ENCODE peak calls at places on chromosomes 11 and 22, in four cellular contexts. M, N, K and I are unnamed samples.

GRCh38 chr22:49899530-49899929 is 18.7 kb downstream of the ALG12 start:
- DNase-seq in M (no peak), N (no peak), K (no peak), I (no peak)

GRCh38 chr22:23533328-23533762 is 46.7 kb downstream of the IGLL1 start:
- DNase-seq in M (peak; percentile 19), N (no peak), K (peak; percentile 67), I (no peak)

GRCh38 chr11:313787-314547 is at the start of gene IFITM1:
- DNase-seq in M (peak; percentile 68), N (no peak), K (no peak), I (no peak)

GRCh38 chr11:117334896-117335295 is 7.2 kb downstream of the CEP164 start:
- DNase-seq in M (no peak), N (no peak), K (no peak), I (no peak)

GRCh38 chr22:26086359-26086758 is 82.9 kb upstream of the SEZ6L start:
- DNase-seq in M (no peak), N (no peak), K (no peak), I (no peak)

GRCh38 chr11:28743101-28743550 is 634.9 kb downstream of the METTL15 start:
- DNase-seq in M (peak; percentile 31), N (no peak), K (no peak), I (no peak)

GRCh38 chr22:28570697-28571373 is 108.8 kb downstream of the TTC28 start:
- DNase-seq in M (no peak), N (no peak), K (no peak), I (no peak)

GRCh38 chr11:112019066-112019465 is 6.1 kb upstream of the DLAT start:
- DNase-seq in M (no peak), N (no peak), K (no peak), I (no peak)

GRCh38 chr11:104700609-104701008 is 197.7 kb downstream of the CASP12 start:
- DNase-seq in M (peak; percentile 97), N (no peak), K (no peak), I (no peak)

GRCh38 chr11:9150501-9150900 is 59.1 kb upstream of the SCUBE2 start:
- DNase-seq in M (peak; percentile 75), N (no peak), K (no peak), I (no peak)

GRCh38 chr11:61890536-61891330 is 612 bp downstream of the FADS3 start:
- DNase-seq in M (peak; percentile 80), N (peak; percentile 82), K (no peak), I (no peak)

GRCh38 chr22:50072167-50072555 is 13.1 kb downstream of the MLC1 start:
- DNase-seq in M (no peak), N (no peak), K (no peak), I (no peak)

GRCh38 chr11:58866788-58867187 is 22.3 kb upstream of the GLYATL2 start:
- DNase-seq in M (peak; percentile 4), N (no peak), K (no peak), I (no peak)

GRCh38 chr11:41456288-41456687 is 3.2 kb downstream of the LRRC4C start:
- DNase-seq in M (no peak), N (no peak), K (no peak), I (no peak)

GRCh38 chr11:2584812-2585565 is 114.8 kb downstream of the KCNQ1OT1 start:
- DNase-seq in M (no peak), N (no peak), K (no peak), I (peak; percentile 12)

GRCh38 chr11:77107950-77108349 is 5.3 kb downstream of the OMP start:
- DNase-seq in M (peak; percentile 94), N (peak; percentile 55), K (no peak), I (peak; percentile 37)

GRCh38 chr11:43410394-43410793 is 51.7 kb downstream of the TTC17 start:
- DNase-seq in M (no peak), N (no peak), K (no peak), I (no peak)

GRCh38 chr11:127199306-127199801 is 198.8 kb upstream of the KIRREL3 start:
- DNase-seq in M (no peak), N (no peak), K (no peak), I (no peak)

GRCh38 chr22:32204856-32205722 is at the start of gene RFPL2:
- DNase-seq in M (peak; percentile 27), N (no peak), K (no peak), I (peak; percentile 60)

GRCh38 chr11:99773646-99774045 is 752.9 kb downstream of the CNTN5 start:
- DNase-seq in M (peak; percentile 3), N (no peak), K (no peak), I (no peak)

GRCh38 chr22:48702573-48703264 is 1125.0 kb downstream of the BRD1 start:
- DNase-seq in M (no peak), N (no peak), K (no peak), I (peak; percentile 79)

GRCh38 chr11:93718057-93718563 is 23.2 kb downstream of the TAF1D start:
- DNase-seq in M (no peak), N (no peak), K (no peak), I (no peak)

GRCh38 chr11:643849-644738 is 7.0 kb downstream of the DRD4 start:
- DNase-seq in M (no peak), N (no peak), K (no peak), I (no peak)

GRCh38 chr11:122592641-122593040 is 62.9 kb upstream of the UBASH3B start:
- DNase-seq in M (no peak), N (no peak), K (no peak), I (no peak)

DNA sequence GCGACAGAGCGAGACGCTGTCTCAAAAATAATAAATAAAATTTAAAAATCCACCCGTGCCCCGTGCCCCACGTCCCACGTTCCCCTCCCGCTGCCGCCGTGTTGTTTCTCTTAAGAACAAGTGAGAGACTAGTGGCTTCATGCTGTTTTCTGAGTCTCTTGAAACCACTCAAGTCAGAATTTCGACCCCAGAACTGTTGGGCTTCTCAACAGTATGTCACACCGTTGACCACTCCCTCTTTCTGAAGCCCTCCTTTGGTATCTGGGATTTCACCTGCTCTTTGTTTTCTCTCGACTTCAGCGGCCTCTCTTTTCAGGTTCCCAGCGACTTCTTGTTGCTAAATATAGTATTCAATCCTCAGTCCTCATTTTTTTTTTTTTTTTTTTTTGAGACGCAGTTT is 974 bp downstream of the PPIL2 start:
- DNase-seq in M (no peak), N (no peak), K (no peak), I (no peak)
- H3K27ac ChIP-seq in M (peak overlapping the region; percentile 71), N (no peak overlapping the region), K (no peak overlapping the region), I (peak overlapping the region; percentile 94)

DNA sequence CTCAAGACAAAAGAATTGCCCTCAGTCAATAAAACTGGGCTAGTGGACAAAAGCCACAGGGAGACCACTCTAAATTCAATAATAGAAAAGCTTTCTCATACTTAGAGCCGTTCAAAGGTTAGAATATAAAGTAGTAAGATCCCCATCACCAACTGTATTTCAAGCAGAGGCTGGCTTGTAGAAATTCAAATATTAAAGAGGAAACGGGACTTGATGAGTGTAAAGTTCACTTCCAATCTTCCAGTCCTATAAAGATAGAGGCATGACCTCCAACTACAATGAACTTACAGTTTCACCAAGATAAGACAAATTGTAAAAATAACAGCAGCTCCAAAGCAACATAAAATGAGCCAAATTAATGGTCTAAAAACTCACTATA is 70.4 kb downstream of the CCDC34 start:
- DNase-seq in M (no peak), N (no peak), K (no peak), I (no peak)
- H3K4me1 ChIP-seq in M (no peaks in the 10 kb centered on the region), N (no peaks in the 10 kb centered on the region), K (no peaks in the 10 kb centered on the region), I (no peaks in the 10 kb centered on the region)

GRCh38 chr11:63505857-63506528 is at the start of gene LGALS12:
- DNase-seq in M (peak; percentile 48), N (no peak), K (no peak), I (peak; percentile 49)

GRCh38 chr11:63504933-63505586 is 824 bp upstream of the LGALS12 start:
- DNase-seq in M (no peak), N (no peak), K (peak; percentile 66), I (peak; percentile 62)

GRCh38 chr11:63508745-63509144 is 2.9 kb downstream of the LGALS12 start:
- DNase-seq in M (no peak), N (no peak), K (no peak), I (peak; percentile 50)

GRCh38 chr11:63510360-63511130 is 4.7 kb downstream of the LGALS12 start:
- DNase-seq in M (peak; percentile 63), N (no peak), K (no peak), I (no peak)

GRCh38 chr11:63508009-63508408 is 2.1 kb downstream of the LGALS12 start:
- DNase-seq in M (no peak), N (no peak), K (no peak), I (no peak)
- H3K27ac ChIP-seq in M (no peak overlapping the region), N (no peak overlapping the region), K (no peak overlapping the region), I (no peak overlapping the region)

GRCh38 chr11:45213316-45213665 is 66.9 kb downstream of the PRDM11 start:
- DNase-seq in M (no peak), N (no peak), K (no peak), I (peak; percentile 66)
- H3K4me1 ChIP-seq in M (no peaks in the 10 kb centered on the region), N (peaks cover 34% of the 10 kb centered on the region), K (no peaks in the 10 kb centered on the region), I (peaks cover 20% of the 10 kb centered on the region)

GRCh38 chr22:41844513-41844912 is 11.6 kb downstream of the SREBF2 start:
- DNase-seq in M (no peak), N (no peak), K (no peak), I (peak; percentile 82)
- H3K27ac ChIP-seq in M (no peak overlapping the region), N (no peak overlapping the region), K (peak overlapping the region; percentile 74), I (no peak overlapping the region)

DNA sequence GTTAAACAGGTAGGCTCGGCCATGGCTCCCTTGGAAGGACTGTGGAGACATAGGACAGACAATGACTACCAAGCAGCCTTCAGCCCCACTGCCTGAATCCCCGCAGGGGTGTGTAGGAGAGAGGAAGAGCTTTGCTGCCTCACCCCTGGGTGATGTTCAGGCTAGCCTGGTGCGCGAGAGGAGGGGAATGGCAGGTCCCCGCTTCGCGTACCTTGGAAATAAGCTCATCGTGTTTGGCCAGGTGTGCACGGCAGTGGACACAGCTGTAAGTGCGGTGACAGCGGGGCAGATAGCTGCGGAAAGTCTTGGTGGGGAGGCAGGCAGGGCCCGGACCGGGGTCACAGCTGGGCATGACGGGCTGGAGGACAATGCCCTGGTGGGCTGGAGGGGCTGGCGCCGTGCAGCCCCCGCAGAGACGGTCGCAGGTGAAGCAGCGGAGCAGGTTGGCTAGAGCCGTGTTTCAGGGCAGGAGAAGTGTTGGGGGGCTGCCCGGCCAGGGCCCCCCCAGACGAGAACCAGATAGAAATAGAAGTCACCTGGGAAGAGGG is 2.9 kb downstream of the YPEL4 start:
- DNase-seq in M (no peak), N (no peak), K (no peak), I (no peak)
- H3K4me1 ChIP-seq in M (peaks cover 23% of the 10 kb centered on the region), N (peaks cover 19% of the 10 kb centered on the region), K (peaks cover 15% of the 10 kb centered on the region), I (peaks cover 58% of the 10 kb centered on the region)